ENCODE peak calls at places on chromosomes 16 and 17, in four cellular contexts. D, I, C and J are unnamed samples.

GRCh38 chr16:35142809-35143192 is 1683.4 kb downstream of the TP53TG3F start:
- DNase-seq in D (no peak), I (no peak), C (no peak), J (no peak)

GRCh38 chr17:8158267-8159031 is 4.3 kb downstream of the VAMP2 start:
- DNase-seq in D (peak), I (peak), C (no peak), J (peak)

GRCh38 chr17:47663997-47664941 is 14.6 kb downstream of the KPNB1 start:
- DNase-seq in D (peak), I (peak), C (no peak), J (no peak)

GRCh38 chr17:28346199-28346580 is 10.6 kb downstream of the TNFAIP1 start:
- DNase-seq in D (no peak), I (no peak), C (no peak), J (no peak)

GRCh38 chr17:72342582-72343527 is 222.0 kb downstream of the SOX9 start:
- DNase-seq in D (peak), I (peak), C (no peak), J (no peak)

GRCh38 chr16:16063685-16064084 is 114.3 kb downstream of the ABCC1 start:
- DNase-seq in D (no peak), I (no peak), C (no peak), J (no peak)

GRCh38 chr16:85984211-85984880 is 85.4 kb downstream of the IRF8 start:
- DNase-seq in D (no peak), I (no peak), C (no peak), J (no peak)

GRCh38 chr17:42271277-42271922 is 4.8 kb downstream of the STAT5B start:
- DNase-seq in D (no peak), I (no peak), C (no peak), J (no peak)

GRCh38 chr16:85613609-85614337 is 651 bp downstream of the GSE1 start:
- DNase-seq in D (no peak), I (peak), C (no peak), J (no peak)

GRCh38 chr16:67979955-67980678 is at the start of gene DPEP3:
- DNase-seq in D (no peak), I (no peak), C (no peak), J (no peak)
- TF ChIP-seq CTCF in D (peak), I (no peak), C (no peak), J (no peak)

DNA sequence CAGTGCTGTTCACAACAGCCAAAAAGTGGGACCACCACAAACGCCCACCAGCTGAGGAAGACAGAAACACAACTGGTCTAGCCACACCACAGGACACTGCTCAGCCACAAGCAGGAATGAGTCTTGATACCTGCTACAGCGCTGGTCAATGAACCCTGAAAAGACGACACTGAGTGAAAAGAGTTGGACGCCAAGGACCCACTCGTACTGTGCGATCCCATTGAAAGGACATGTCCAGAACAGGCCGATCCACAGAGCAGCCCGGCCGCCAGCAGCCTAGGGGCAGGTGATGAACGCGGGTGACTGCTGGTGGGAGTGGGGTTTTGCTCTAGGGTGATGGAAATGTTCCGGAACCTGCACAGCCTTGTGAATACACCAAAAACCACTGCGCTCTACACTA is 10.6 kb upstream of the SLC38A8 start:
- DNase-seq in D (no peak), I (no peak), C (no peak), J (no peak)
- TF ChIP-seq CTCF in D (no peak), I (no peak), C (no peak), J (no peak)

DNA sequence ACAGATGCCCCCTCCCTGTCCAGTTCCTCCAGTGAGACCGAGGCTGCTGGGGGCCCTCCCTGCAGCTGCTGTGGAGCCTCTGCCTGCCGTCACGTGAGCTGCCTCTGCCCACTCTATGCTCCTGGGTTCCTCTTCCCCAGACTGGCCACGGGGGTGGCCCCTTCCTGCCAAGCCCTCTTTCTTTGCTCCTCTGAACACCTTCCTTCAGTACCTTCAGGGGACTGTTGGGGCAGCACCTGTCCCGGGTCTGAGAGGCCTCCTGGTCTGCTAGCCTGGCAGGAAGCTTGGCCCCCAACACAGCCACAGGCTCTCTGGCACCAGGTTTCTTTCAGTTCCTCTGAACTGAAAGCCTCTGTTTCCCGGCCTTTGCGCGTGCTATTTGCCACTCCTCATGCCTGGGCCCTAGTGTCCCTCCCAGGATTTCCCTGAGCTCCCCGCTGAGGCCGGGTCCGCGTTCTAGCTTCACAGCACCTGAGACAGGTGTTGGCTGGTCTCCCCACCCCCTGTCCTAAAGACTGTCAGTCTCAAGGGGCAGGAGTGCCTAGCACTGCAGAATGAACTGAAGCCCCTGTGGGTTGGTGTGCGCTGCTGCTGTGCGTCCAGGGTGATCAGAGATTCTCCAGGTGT is 6.6 kb upstream of the ATP6V0C start:
- DNase-seq in D (no peak), I (no peak), C (no peak), J (no peak)
- TF ChIP-seq CTCF in D (no peak), I (no peak), C (no peak), J (no peak)

GRCh38 chr17:75289832-75290337 is 652 bp upstream of the SLC25A19 start:
- DNase-seq in D (peak), I (peak), C (no peak), J (no peak)

GRCh38 chr17:75288359-75288758 is 874 bp downstream of the SLC25A19 start:
- DNase-seq in D (no peak), I (no peak), C (no peak), J (no peak)

GRCh38 chr17:75288784-75289121 is 480 bp downstream of the SLC25A19 start:
- DNase-seq in D (no peak), I (peak), C (no peak), J (no peak)

GRCh38 chr17:75287221-75287620 is 2.0 kb downstream of the SLC25A19 start:
- DNase-seq in D (no peak), I (no peak), C (no peak), J (no peak)

DNA sequence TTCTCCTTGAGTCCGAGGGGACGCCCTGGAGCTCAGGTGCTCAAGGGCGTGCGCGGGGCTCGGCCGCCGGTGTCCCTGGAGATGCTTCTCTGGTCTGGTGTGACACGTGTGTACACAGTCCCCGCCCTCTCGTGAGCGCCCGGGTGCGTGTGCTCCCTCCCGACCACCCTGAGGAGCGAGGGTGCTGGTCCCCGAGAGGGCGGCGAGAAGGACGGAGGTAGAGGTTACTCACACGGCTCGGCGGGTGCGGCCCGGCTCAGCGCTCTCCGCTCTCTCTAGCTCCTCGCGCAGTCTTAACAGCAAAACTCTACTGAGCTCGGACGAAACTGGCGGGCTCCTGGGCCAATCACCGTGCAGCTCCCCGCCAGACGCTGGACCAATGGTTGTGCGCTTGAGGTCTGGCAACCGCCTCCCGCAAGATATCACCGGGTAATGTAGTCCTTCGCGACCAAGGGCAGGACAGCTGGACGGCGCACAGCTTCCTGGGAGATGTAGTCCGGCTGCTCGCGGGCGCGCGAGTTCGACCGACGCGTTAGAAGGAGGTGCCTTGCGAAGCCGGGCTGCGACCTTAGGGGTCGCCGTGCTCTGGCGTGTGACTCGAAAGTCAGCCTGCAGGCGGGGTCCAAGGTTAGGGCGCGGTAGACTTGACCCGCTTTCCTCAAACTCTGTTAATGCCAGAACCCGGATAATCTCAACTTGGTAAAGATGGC is at the start of gene SLC25A19:
- DNase-seq in D (peak), I (peak), C (peak), J (peak)
- TF ChIP-seq CTCF in D (peak), I (no peak), C (peak), J (no peak)

GRCh38 chr16:5025171-5025632 is 8.5 kb downstream of the NAGPA start:
- DNase-seq in D (no peak), I (no peak), C (no peak), J (no peak)
- TF ChIP-seq CTCF in D (peak), I (no peak), C (peak), J (peak)

DNA sequence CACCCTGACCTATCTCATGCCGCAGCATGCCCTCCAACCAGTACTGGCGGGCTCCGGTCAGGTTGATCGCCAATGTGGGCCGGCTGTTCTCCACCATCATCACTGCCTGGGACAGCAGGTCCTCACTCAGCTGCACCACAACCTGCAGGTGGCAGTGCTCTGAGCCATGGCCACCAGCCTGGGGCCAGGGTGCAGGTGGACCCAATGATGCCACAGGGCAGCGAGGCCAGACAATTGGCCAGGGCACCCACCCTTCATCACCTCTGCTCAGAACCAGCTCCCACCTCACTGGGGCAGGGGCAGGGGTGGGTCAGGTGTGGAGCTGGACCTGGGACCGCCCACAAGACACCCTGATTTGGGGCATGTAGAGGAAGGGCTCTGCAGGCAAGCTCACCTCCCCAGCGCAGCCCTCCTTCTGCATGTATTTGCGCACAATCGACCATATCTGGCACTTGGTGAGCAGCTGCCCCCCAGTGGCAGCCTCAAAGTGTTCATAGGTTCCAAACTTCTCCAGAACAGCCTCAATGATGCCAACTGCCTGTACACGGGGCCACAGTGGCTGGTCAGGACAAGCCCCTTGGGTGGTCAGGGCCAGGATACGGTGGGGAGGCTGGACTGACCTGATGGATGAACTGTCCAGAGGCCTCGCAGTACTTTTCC is 4.2 kb downstream of the MATCAP1 start:
- DNase-seq in D (no peak), I (no peak), C (no peak), J (no peak)
- TF ChIP-seq CTCF in D (peak), I (no peak), C (peak), J (no peak)